ENCODE peak calls at places on chromosomes 13 and 19, in eight cellular contexts. Z, Y, D, K, E, J, A and W are unnamed samples.
A peak's percentile ranks its signal among the peaks of the same experiment; 100 is the strongest.

GRCh38 chr13:61406275-61406674 is 9.4 kb downstream of the PCDH20 start:
- DNase-seq in Z (peak; percentile 53), Y (no peak), D (no peak), K (no peak), E (no peak), J (no peak), A (no peak), W (no peak)

GRCh38 chr13:70117506-70117905 is 9.3 kb upstream of the KLHL1 start:
- DNase-seq in Z (no peak), Y (no peak), D (no peak), K (no peak), E (no peak), J (no peak), A (no peak), W (no peak)

GRCh38 chr13:77422724-77423123 is 95.8 kb upstream of the MYCBP2 start:
- DNase-seq in Z (no peak), Y (no peak), D (no peak), K (no peak), E (peak; percentile 35), J (no peak), A (no peak), W (no peak)

GRCh38 chr13:44303681-44304432 is 69.8 kb upstream of the SERP2 start:
- DNase-seq in Z (no peak), Y (no peak), D (peak; percentile 24), K (peak; percentile 5), E (no peak), J (peak; percentile 86), A (no peak), W (peak; percentile 11)

GRCh38 chr13:71218960-71219359 is 648.0 kb downstream of the DACH1 start:
- DNase-seq in Z (no peak), Y (no peak), D (no peak), K (no peak), E (peak; percentile 48), J (no peak), A (no peak), W (no peak)

GRCh38 chr13:29369060-29369743 is 226.3 kb downstream of the SLC7A1 start:
- DNase-seq in Z (peak; percentile 35), Y (no peak), D (peak; percentile 42), K (peak; percentile 42), E (peak; percentile 70), J (no peak), A (no peak), W (no peak)

GRCh38 chr19:11485245-11485837 is 4.5 kb upstream of the ELAVL3 start:
- DNase-seq in Z (no peak), Y (no peak), D (no peak), K (no peak), E (no peak), J (no peak), A (no peak), W (no peak)

GRCh38 chr19:913080-913748 is at the start of gene R3HDM4:
- DNase-seq in Z (peak; percentile 79), Y (no peak), D (peak; percentile 83), K (peak; percentile 78), E (peak; percentile 52), J (no peak), A (no peak), W (peak; percentile 80)

DNA sequence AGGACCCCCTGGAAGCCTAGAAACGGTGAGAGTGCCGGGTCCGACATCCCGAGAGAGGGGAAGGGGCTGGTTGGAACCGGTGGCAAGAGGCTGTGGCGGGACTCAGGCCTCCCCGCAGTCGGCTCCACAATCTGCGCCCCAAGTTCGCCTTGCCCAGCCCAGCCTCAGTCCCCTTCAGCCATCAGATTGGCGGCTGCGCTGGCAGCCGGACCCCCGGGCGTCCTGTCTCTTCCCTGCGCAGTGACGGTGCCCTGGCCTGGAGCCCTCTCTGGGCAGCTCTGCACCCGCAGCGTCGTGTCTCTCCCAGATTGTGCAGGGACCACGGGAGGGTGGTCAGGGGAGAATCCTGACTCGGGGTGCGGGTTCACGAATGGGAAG is 315 bp downstream of the ZNF492 start:
- DNase-seq in Z (no peak), Y (no peak), D (no peak), K (no peak), E (no peak), J (no peak), A (no peak), W (no peak)
- H3K4me3 ChIP-seq in Z (no peak overlapping the region), Y (peak overlapping the region; percentile 43), D (peak overlapping the region; percentile 91), K (peak overlapping the region; percentile 12), E (peak overlapping the region; percentile 85), J (peak overlapping the region; percentile 67), A (peak overlapping the region; percentile 88), W (no peak overlapping the region)

GRCh38 chr19:15173746-15174404 is 26.9 kb downstream of the NOTCH3 start:
- DNase-seq in Z (peak; percentile 40), Y (no peak), D (no peak), K (no peak), E (peak; percentile 53), J (no peak), A (no peak), W (no peak)
- TF ChIP-seq CTCF in Z (peak; percentile 39), Y (no peak), D (peak; percentile 39), K (no peak), E (peak; percentile 61), J (no peak), A (peak; percentile 13), W (peak; percentile 30)

GRCh38 chr13:24624801-24625231 is 55.4 kb upstream of the ATP12A start:
- DNase-seq in Z (no peak), Y (no peak), D (no peak), K (no peak), E (no peak), J (peak; percentile 84), A (no peak), W (no peak)

GRCh38 chr13:24623141-24623665 is 57.0 kb upstream of the ATP12A start:
- DNase-seq in Z (no peak), Y (no peak), D (no peak), K (no peak), E (no peak), J (no peak), A (no peak), W (no peak)

GRCh38 chr13:24625324-24625723 is 54.9 kb upstream of the ATP12A start:
- DNase-seq in Z (no peak), Y (no peak), D (no peak), K (no peak), E (no peak), J (no peak), A (no peak), W (peak; percentile 41)

GRCh38 chr13:24624363-24624762 is 55.8 kb upstream of the ATP12A start:
- DNase-seq in Z (no peak), Y (no peak), D (no peak), K (no peak), E (no peak), J (no peak), A (no peak), W (no peak)

DNA sequence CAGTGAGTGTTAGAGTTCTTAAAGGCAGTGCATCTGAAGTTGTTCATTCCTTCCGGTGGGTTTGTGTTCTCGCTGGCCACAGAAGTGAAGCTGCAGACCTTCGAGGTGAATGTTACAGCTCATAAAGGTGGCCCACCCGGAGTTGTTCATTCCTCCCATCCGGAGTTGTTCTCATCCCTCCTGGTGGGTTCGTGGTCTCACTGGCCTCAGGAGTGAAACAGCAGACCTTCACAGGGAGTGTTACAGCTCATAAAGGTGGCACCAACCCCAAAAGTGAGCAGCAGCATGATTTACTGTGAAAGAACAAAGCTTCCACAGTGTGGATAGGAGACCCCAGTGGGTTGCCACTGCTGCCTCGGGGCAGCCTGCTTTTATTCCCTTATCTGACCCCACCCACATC is 57.7 kb upstream of the ATP12A start:
- DNase-seq in Z (no peak), Y (no peak), D (no peak), K (no peak), E (no peak), J (no peak), A (no peak), W (no peak)
- H3K4me3 ChIP-seq in Z (no peak overlapping the region), Y (no peak overlapping the region), D (no peak overlapping the region), K (no peak overlapping the region), E (no peak overlapping the region), J (no peak overlapping the region), A (no peak overlapping the region), W (no peak overlapping the region)

GRCh38 chr19:52592301-52592700 is 22.2 kb downstream of the ZNF701 start:
- DNase-seq in Z (no peak), Y (no peak), D (peak; percentile 42), K (no peak), E (no peak), J (no peak), A (no peak), W (no peak)

GRCh38 chr19:52585101-52585500 is 15.0 kb downstream of the ZNF701 start:
- DNase-seq in Z (no peak), Y (no peak), D (no peak), K (no peak), E (no peak), J (no peak), A (no peak), W (no peak)

GRCh38 chr19:52585604-52586003 is 15.5 kb downstream of the ZNF701 start:
- DNase-seq in Z (no peak), Y (no peak), D (no peak), K (no peak), E (no peak), J (no peak), A (no peak), W (no peak)

DNA sequence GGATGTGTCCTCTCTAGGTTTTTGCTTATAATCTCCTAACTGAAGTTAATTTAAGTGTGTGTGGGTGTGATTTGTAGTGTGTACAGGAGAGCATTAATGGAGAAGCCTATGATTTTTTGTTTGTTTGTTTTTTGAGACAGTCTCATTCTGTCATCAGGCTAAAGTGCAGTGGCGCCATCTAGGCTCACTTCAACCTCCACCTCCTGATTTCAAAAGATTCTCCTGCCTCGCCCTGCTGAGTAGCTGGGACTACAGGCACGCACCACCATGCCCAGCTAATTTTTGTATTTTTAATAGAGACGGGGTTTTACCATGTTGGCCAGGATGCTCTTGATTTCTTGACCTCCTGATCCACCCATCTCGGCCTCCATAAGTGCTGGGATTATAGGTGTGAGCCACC is 20.6 kb downstream of the ZNF701 start:
- DNase-seq in Z (no peak), Y (no peak), D (peak; percentile 31), K (peak; percentile 31), E (no peak), J (no peak), A (no peak), W (no peak)
- TF ChIP-seq CTCF in Z (no peak), Y (no peak), D (peak; percentile 55), K (no peak), E (peak; percentile 20), J (no peak), A (no peak), W (no peak)